ENCODE peak calls at places on chromosome 16, in eight cellular contexts. F, G, D, A, U, O, J and T are unnamed samples.

GRCh38 chr16:48492131-48492530 is 106.9 kb upstream of the SIAH1 start:
- DNase-seq in D (no peak), A (no peak), J (no peak), G (no peak), U (no peak), O (no peak), F (no peak), T (no peak)

GRCh38 chr16:12188674-12189249 is 212.2 kb downstream of the SNX29 start:
- DNase-seq in D (peak; percentile 87), A (no peak), O (no peak), U (no peak), J (no peak), G (no peak), F (no peak), T (no peak)

GRCh38 chr16:80065565-80065964 is 465.0 kb upstream of the MAF start:
- DNase-seq in U (no peak), J (no peak), O (no peak), D (no peak), F (no peak), G (no peak), A (no peak), T (no peak)

GRCh38 chr16:75603241-75603640 is 19.8 kb downstream of the ADAT1 start:
- DNase-seq in O (no peak), A (no peak), D (no peak), F (no peak), U (no peak), G (no peak), J (no peak), T (no peak)

GRCh38 chr16:68843482-68844210 is at the start of gene TANGO6:
- DNase-seq in G (peak; percentile 90), F (peak; percentile 73), J (peak; percentile 46), O (peak; percentile 40), U (peak; percentile 92), A (peak; percentile 54), D (peak; percentile 72), T (peak; percentile 68)

GRCh38 chr16:80123189-80123588 is 417.6 kb upstream of the DYNLRB2 start:
- DNase-seq in G (no peak), D (no peak), A (no peak), F (no peak), U (no peak), O (no peak), J (no peak), T (no peak)

GRCh38 chr16:4142268-4142667 is 26.0 kb upstream of the ADCY9 start:
- DNase-seq in J (no peak), F (no peak), G (peak; percentile 31), U (no peak), A (no peak), D (no peak), O (no peak), T (no peak)

GRCh38 chr16:70437017-70437581 is 1.8 kb downstream of the ST3GAL2 start:
- DNase-seq in U (peak; percentile 60), J (no peak), G (no peak), A (peak; percentile 19), O (no peak), D (peak; percentile 17), F (no peak), T (no peak)

GRCh38 chr16:2663553-2664521 is 18.5 kb upstream of the KCTD5 start:
- DNase-seq in U (no peak), F (no peak), O (no peak), G (no peak), J (no peak), A (no peak), D (peak; percentile 36), T (no peak)

GRCh38 chr16:55892821-55893220 is 17.6 kb upstream of the CES5A start:
- DNase-seq in J (no peak), F (no peak), O (no peak), U (no peak), G (no peak), D (no peak), A (no peak), T (no peak)

GRCh38 chr16:86300746-86301480 is 209.4 kb upstream of the FOXF1 start:
- DNase-seq in U (peak; percentile 69), F (no peak), A (no peak), J (no peak), O (no peak), D (no peak), G (no peak), T (no peak)

GRCh38 chr16:53219795-53220194 is 165.0 kb downstream of the CHD9 start:
- DNase-seq in G (no peak), F (no peak), D (no peak), A (no peak), O (no peak), J (no peak), U (no peak), T (no peak)

GRCh38 chr16:87864331-87864989 is 4.8 kb downstream of the SLC7A5 start:
- DNase-seq in U (no peak), A (peak; percentile 29), G (no peak), J (no peak), O (no peak), D (no peak), F (no peak), T (no peak)

GRCh38 chr16:69443809-69444611 is 19.6 kb downstream of the CYB5B start:
- DNase-seq in J (peak; percentile 33), U (no peak), O (no peak), G (peak; percentile 50), F (no peak), A (no peak), D (no peak), T (no peak)

GRCh38 chr16:49470550-49470949 is 96.9 kb downstream of the C16orf78 start:
- DNase-seq in J (no peak), U (no peak), O (no peak), G (no peak), A (no peak), F (no peak), D (no peak), T (no peak)

GRCh38 chr16:48054881-48055601 is 100.8 kb downstream of the ABCC12 start:
- DNase-seq in F (peak; percentile 27), G (no peak), U (peak; percentile 75), O (no peak), D (peak; percentile 14), A (peak; percentile 28), J (peak; percentile 26), T (peak; percentile 14)

GRCh38 chr16:88691924-88692560 is 5.7 kb upstream of the SNAI3 start:
- DNase-seq in D (no peak), J (no peak), U (no peak), F (no peak), A (no peak), G (peak; percentile 10), O (no peak), T (no peak)

GRCh38 chr16:83574388-83574787 is 233.4 kb upstream of the HSBP1 start:
- DNase-seq in G (no peak), F (no peak), D (peak; percentile 14), J (peak; percentile 67), A (peak; percentile 78), U (no peak), O (no peak), T (no peak)

GRCh38 chr16:70349783-70350182 is 3.1 kb downstream of the DDX19A start:
- DNase-seq in U (no peak), O (no peak), A (peak; percentile 16), J (no peak), F (no peak), D (no peak), G (no peak), T (no peak)

GRCh38 chr16:86931410-86931941 is 353.1 kb downstream of the FOXL1 start:
- DNase-seq in J (no peak), F (no peak), A (peak; percentile 37), O (no peak), D (peak; percentile 78), U (no peak), G (no peak), T (no peak)

GRCh38 chr16:48165961-48166578 is 10.3 kb upstream of the ABCC12 start:
- DNase-seq in G (no peak), O (no peak), A (no peak), D (no peak), U (no peak), F (no peak), J (no peak), T (no peak)

GRCh38 chr16:21162661-21163151 is 4.2 kb downstream of the LDAF1 start:
- DNase-seq in O (no peak), F (no peak), A (no peak), J (no peak), D (no peak), U (no peak), G (no peak), T (no peak)

GRCh38 chr16:10965440-10966039 is 21.2 kb downstream of the CLEC16A start:
- DNase-seq in F (no peak), G (no peak), A (no peak), U (no peak), D (no peak), O (no peak), J (no peak), T (no peak)

GRCh38 chr16:87017388-87018012 is 299.7 kb downstream of the C16orf95 start:
- DNase-seq in D (peak; percentile 73), U (peak; percentile 51), J (peak; percentile 44), F (no peak), O (no peak), G (no peak), A (peak; percentile 96), T (no peak)